ENCODE peak calls at places on chromosomes 11 and 22, in five cellular contexts. T, Q, S, G and R are unnamed samples.

GRCh38 chr11:10847960-10848860 is 9.6 kb downstream of the ZBED5 start:
- DNase-seq in Q (no peak), G (no peak), S (no peak), T (no peak), R (no peak)

GRCh38 chr22:41481925-41482318 is 13.0 kb downstream of the ACO2 start:
- DNase-seq in G (no peak), T (no peak), S (no peak), Q (no peak), R (no peak)

GRCh38 chr11:19674420-19674819 is 38.2 kb upstream of the NAV2 start:
- DNase-seq in Q (no peak), T (no peak), S (no peak), G (peak), R (no peak)

GRCh38 chr11:2213384-2213842 is 41.8 kb upstream of the TH start:
- DNase-seq in G (no peak), T (peak), Q (no peak), S (no peak), R (peak)

GRCh38 chr11:85765835-85766234 is 45.1 kb downstream of the SYTL2 start:
- DNase-seq in S (no peak), G (no peak), Q (no peak), T (no peak), R (no peak)

GRCh38 chr11:115764172-115764571 is 260.0 kb upstream of the CADM1 start:
- DNase-seq in T (no peak), Q (no peak), G (no peak), S (no peak), R (no peak)

GRCh38 chr11:108345767-108346166 is 121.6 kb downstream of the C11orf65 start:
- DNase-seq in T (no peak), Q (no peak), S (no peak), G (no peak), R (no peak)

GRCh38 chr11:33622231-33622630 is 78.4 kb downstream of the C11orf91 start:
- DNase-seq in Q (peak), T (no peak), S (no peak), G (no peak), R (no peak)

GRCh38 chr22:20080445-20080775 is 369 bp downstream of the DGCR8 start:
- DNase-seq in T (no peak), Q (no peak), S (no peak), G (peak), R (peak)

GRCh38 chr22:36237462-36238347 is 1.6 kb downstream of the APOL2 start:
- DNase-seq in S (no peak), G (no peak), T (no peak), Q (no peak), R (no peak)

GRCh38 chr11:112345166-112345565 is 84.5 kb upstream of the PLET1 start:
- DNase-seq in T (no peak), G (no peak), S (no peak), Q (no peak), R (no peak)

GRCh38 chr22:29867260-29867659 is 15.7 kb upstream of the MTMR3 start:
- DNase-seq in G (no peak), T (no peak), S (no peak), Q (no peak), R (no peak)

GRCh38 chr11:100942016-100942415 is 187.6 kb downstream of the PGR start:
- DNase-seq in S (no peak), G (no peak), T (no peak), Q (no peak), R (no peak)

GRCh38 chr22:46525681-46526483 is 11.5 kb downstream of the CELSR1 start:
- DNase-seq in T (no peak), S (no peak), G (no peak), Q (no peak), R (no peak)